ENCODE peak calls at places on chromosomes 2 and 18, in five cellular contexts. I is fibroblast of lung; Y is SK-N-DZ; V is CD8-positive, alpha-beta memory T cell; C is GM04504. Z is an unnamed sample.

GRCh38 chr2:117980783-117981676 is 32.8 kb downstream of the CCDC93 start:
- DNase-seq in I (peak; percentile 91), Y (no peak), V (no peak), C (peak; percentile 90), Z (peak; percentile 18)

GRCh38 chr2:1509271-1509995 is 96.2 kb downstream of the TPO start:
- DNase-seq in I (no peak), Y (no peak), V (no peak), C (no peak), Z (no peak)

GRCh38 chr2:188181035-188181434 is 110.6 kb upstream of the GULP1 start:
- DNase-seq in I (peak; percentile 10), Y (no peak), V (no peak), C (no peak), Z (no peak)

GRCh38 chr18:31149351-31149750 is 13.3 kb downstream of the DSC1 start:
- DNase-seq in I (no peak), Y (no peak), V (no peak), C (no peak), Z (no peak)

GRCh38 chr2:84832772-84833461 is 48.0 kb downstream of the TRABD2A start:
- DNase-seq in I (no peak), Y (no peak), V (no peak), C (no peak), Z (peak; percentile 65)

GRCh38 chr2:161954103-161954502 is 119.9 kb downstream of the DPP4 start:
- DNase-seq in I (no peak), Y (no peak), V (peak; percentile 10), C (no peak), Z (no peak)

GRCh38 chr2:29627366-29627765 is 294.0 kb downstream of the ALK start:
- DNase-seq in I (peak; percentile 19), Y (no peak), V (no peak), C (no peak), Z (no peak)

GRCh38 chr2:143128681-143129580 is at the start of gene ARHGAP15:
- DNase-seq in I (no peak), Y (peak; percentile 4), V (peak; percentile 48), C (no peak), Z (peak; percentile 94)

GRCh38 chr2:113709022-113709421 is 47.4 kb downstream of the SLC35F5 start:
- DNase-seq in I (no peak), Y (no peak), V (no peak), C (no peak), Z (no peak)

GRCh38 chr2:64586883-64587481 is 62.9 kb downstream of the AFTPH start:
- DNase-seq in I (peak; percentile 74), Y (peak; percentile 16), V (no peak), C (peak; percentile 40), Z (peak; percentile 71)

GRCh38 chr2:178477443-178478099 is 829 bp downstream of the FKBP7 start:
- DNase-seq in I (no peak), Y (peak; percentile 56), V (no peak), C (no peak), Z (no peak)

GRCh38 chr2:40859617-40860016 is 407.7 kb upstream of the SLC8A1 start:
- DNase-seq in I (no peak), Y (no peak), V (no peak), C (no peak), Z (no peak)

GRCh38 chr2:236545248-236545658 is 24.4 kb upstream of the ACKR3 start:
- DNase-seq in I (no peak), Y (no peak), V (no peak), C (no peak), Z (no peak)

GRCh38 chr2:53286336-53286735 is 481.3 kb upstream of the CHAC2 start:
- DNase-seq in I (peak; percentile 6), Y (no peak), V (no peak), C (no peak), Z (no peak)

GRCh38 chr2:235325126-235325525 is 168.7 kb upstream of the AGAP1 start:
- DNase-seq in I (no peak), Y (no peak), V (no peak), C (no peak), Z (no peak)

GRCh38 chr2:222307138-222307756 is 8.4 kb upstream of the PAX3 start:
- DNase-seq in I (no peak), Y (no peak), V (no peak), C (no peak), Z (no peak)

GRCh38 chr2:168660859-168661258 is 141.6 kb upstream of the NOSTRIN start:
- DNase-seq in I (no peak), Y (peak; percentile 64), V (no peak), C (no peak), Z (no peak)

GRCh38 chr18:1014496-1014895 is 109.8 kb downstream of the ADCYAP1 start:
- DNase-seq in I (no peak), Y (peak; percentile 92), V (no peak), C (peak; percentile 51), Z (no peak)

GRCh38 chr2:233981574-233982420 is 64.6 kb downstream of the TRPM8 start:
- DNase-seq in I (no peak), Y (no peak), V (no peak), C (no peak), Z (no peak)

GRCh38 chr18:12839526-12840196 is 44.4 kb downstream of the PTPN2 start:
- DNase-seq in I (no peak), Y (no peak), V (no peak), C (no peak), Z (peak; percentile 79)

GRCh38 chr2:101309211-101309700 is 755 bp upstream of the RNF149 start:
- DNase-seq in I (no peak), Y (no peak), V (no peak), C (no peak), Z (no peak)

GRCh38 chr2:159177357-159177756 is 109.1 kb downstream of the WDSUB1 start:
- DNase-seq in I (no peak), Y (no peak), V (no peak), C (no peak), Z (no peak)

GRCh38 chr18:51212606-51213005 is 15.1 kb upstream of the MEX3C start:
- DNase-seq in I (no peak), Y (no peak), V (no peak), C (no peak), Z (no peak)

GRCh38 chr2:149538138-149538833 is 49.3 kb downstream of the MMADHC start:
- DNase-seq in I (no peak), Y (no peak), V (no peak), C (no peak), Z (no peak)

GRCh38 chr18:78192044-78192443 is 787.6 kb upstream of the SALL3 start:
- DNase-seq in I (no peak), Y (no peak), V (no peak), C (no peak), Z (no peak)

GRCh38 chr18:41457730-41458129 is 497.3 kb upstream of the PIK3C3 start:
- DNase-seq in I (no peak), Y (no peak), V (no peak), C (no peak), Z (no peak)

GRCh38 chr2:229129738-229130371 is 141.2 kb downstream of the PID1 start:
- DNase-seq in I (peak; percentile 52), Y (peak; percentile 17), V (no peak), C (no peak), Z (no peak)

GRCh38 chr2:65539633-65540032 is 107.2 kb upstream of the SPRED2 start:
- DNase-seq in I (no peak), Y (peak; percentile 99), V (no peak), C (no peak), Z (no peak)

GRCh38 chr2:196171946-196172345 is 568 bp upstream of the STK17B start:
- DNase-seq in I (no peak), Y (peak; percentile 29), V (no peak), C (no peak), Z (peak; percentile 61)

GRCh38 chr2:219736196-219736595 is 108.8 kb downstream of the SLC4A3 start:
- DNase-seq in I (peak; percentile 82), Y (peak; percentile 54), V (no peak), C (peak; percentile 47), Z (peak; percentile 23)

GRCh38 chr2:131035826-131036231 is 57.4 kb downstream of the FAM168B start:
- DNase-seq in I (no peak), Y (no peak), V (no peak), C (no peak), Z (no peak)

GRCh38 chr18:46034230-46034629 is 37.8 kb downstream of the PSTPIP2 start:
- DNase-seq in I (no peak), Y (no peak), V (no peak), C (no peak), Z (no peak)

GRCh38 chr2:31729442-31730092 is 148.8 kb upstream of the SRD5A2 start:
- DNase-seq in I (peak; percentile 5), Y (no peak), V (no peak), C (peak; percentile 10), Z (peak; percentile 21)

GRCh38 chr2:535222-535621 is 142.0 kb downstream of the TMEM18 start:
- DNase-seq in I (no peak), Y (no peak), V (no peak), C (no peak), Z (no peak)

GRCh38 chr2:166032361-166032760 is 78.8 kb upstream of the TTC21B start:
- DNase-seq in I (peak; percentile 8), Y (no peak), V (no peak), C (no peak), Z (no peak)

GRCh38 chr2:26456701-26457224 is 21.2 kb downstream of the OTOF start:
- DNase-seq in I (no peak), Y (no peak), V (no peak), C (no peak), Z (no peak)

GRCh38 chr18:52484977-52485376 is 145.0 kb downstream of the DCC start:
- DNase-seq in I (no peak), Y (no peak), V (no peak), C (no peak), Z (no peak)

GRCh38 chr2:191486584-191487320 is 191.2 kb upstream of the NABP1 start:
- DNase-seq in I (peak; percentile 93), Y (no peak), V (no peak), C (peak; percentile 99), Z (no peak)

GRCh38 chr2:52571380-52572347 is 1195.9 kb upstream of the CHAC2 start:
- DNase-seq in I (no peak), Y (no peak), V (no peak), C (no peak), Z (no peak)